ENCODE peak calls at places on chromosomes 12 and 14, in five cellular contexts. U is fibroblast of the aortic adventitia; S is NCI-H1436; Y is stimulated activated CD4-positive, alpha-beta T cell treated with anti-CD3 and anti-CD28 coated beads, Interleukin-1b, Interleukin-23, amount 100 ng/mL, for 4 hours; E is NCI-H460. G is an unnamed sample.

GRCh38 chr14:76937181-76938091 is 91.1 kb downstream of the IRF2BPL start:
- DNase-seq in U (peak; percentile 87), S (peak; percentile 57), Y (no peak), E (no peak), G (peak; percentile 15)

GRCh38 chr12:9669534-9669933 is at the start of gene CLEC2D:
- DNase-seq in U (no peak), S (no peak), Y (no peak), E (no peak), G (no peak)

GRCh38 chr14:60632777-60633176 is 16.5 kb downstream of the SIX1 start:
- DNase-seq in U (no peak), S (no peak), Y (no peak), E (no peak), G (no peak)

GRCh38 chr12:117100251-117100650 is 1.0 kb upstream of the TESC start:
- DNase-seq in U (peak; percentile 9), S (no peak), Y (no peak), E (no peak), G (no peak)

GRCh38 chr12:71626098-71626497 is 37.5 kb downstream of the ZFC3H1 start:
- DNase-seq in U (no peak), S (no peak), Y (no peak), E (no peak), G (no peak)

GRCh38 chr12:80632835-80633234 is 74.6 kb upstream of the MYF6 start:
- DNase-seq in U (no peak), S (no peak), Y (no peak), E (peak; percentile 26), G (no peak)

GRCh38 chr12:105945935-105946334 is 192.8 kb downstream of the NUAK1 start:
- DNase-seq in U (peak; percentile 25), S (no peak), Y (no peak), E (no peak), G (no peak)

GRCh38 chr14:35221462-35221861 is 70.7 kb upstream of the PSMA6 start:
- DNase-seq in U (no peak), S (no peak), Y (no peak), E (no peak), G (no peak)

GRCh38 chr12:7856516-7856915 is 16.2 kb downstream of the SLC2A14 start:
- DNase-seq in U (no peak), S (no peak), Y (no peak), E (no peak), G (no peak)

GRCh38 chr12:11573880-11574279 is 75.6 kb upstream of the ETV6 start:
- DNase-seq in U (no peak), S (no peak), Y (no peak), E (no peak), G (no peak)

GRCh38 chr12:93333054-93333453 is 44.7 kb upstream of the NUDT4 start:
- DNase-seq in U (no peak), S (no peak), Y (no peak), E (no peak), G (no peak)

GRCh38 chr12:46788247-46788887 is 37.4 kb downstream of the SLC38A4 start:
- DNase-seq in U (peak; percentile 6), S (no peak), Y (no peak), E (no peak), G (no peak)

GRCh38 chr12:25386823-25387134 is 136.1 kb upstream of the KRAS start:
- DNase-seq in U (no peak), S (no peak), Y (no peak), E (no peak), G (no peak)

GRCh38 chr12:57894577-57895292 is 46.6 kb upstream of the ATP23 start:
- DNase-seq in U (no peak), S (peak; percentile 24), Y (no peak), E (no peak), G (no peak)

GRCh38 chr12:132450391-132451171 is 39.4 kb upstream of the FBRSL1 start:
- DNase-seq in U (no peak), S (peak; percentile 17), Y (no peak), E (no peak), G (no peak)

GRCh38 chr14:23766737-23767401 is 130.7 kb downstream of the DHRS2 start:
- DNase-seq in U (no peak), S (no peak), Y (no peak), E (no peak), G (no peak)

GRCh38 chr12:46678441-46678840 is 147.4 kb downstream of the SLC38A4 start:
- DNase-seq in U (no peak), S (no peak), Y (no peak), E (no peak), G (no peak)

GRCh38 chr12:94103986-94104385 is 44.4 kb upstream of the PLXNC1 start:
- DNase-seq in U (no peak), S (no peak), Y (no peak), E (no peak), G (no peak)

GRCh38 chr12:65891987-65892481 is 67.8 kb downstream of the HMGA2 start:
- DNase-seq in U (peak; percentile 100), S (no peak), Y (no peak), E (peak; percentile 59), G (peak; percentile 97)

GRCh38 chr12:639566-639965 is 23.7 kb downstream of the NINJ2 start:
- DNase-seq in U (no peak), S (no peak), Y (no peak), E (no peak), G (no peak)

GRCh38 chr14:98445736-98446135 is 826.3 kb downstream of the BCL11B start:
- DNase-seq in U (no peak), S (no peak), Y (no peak), E (no peak), G (no peak)

GRCh38 chr14:31530136-31530535 is 31.1 kb upstream of the NUBPL start:
- DNase-seq in U (no peak), S (no peak), Y (no peak), E (no peak), G (no peak)

GRCh38 chr14:24171422-24172260 is at the start of gene REC8:
- DNase-seq in U (no peak), S (no peak), Y (no peak), E (no peak), G (peak; percentile 75)

GRCh38 chr12:26153421-26154154 is 28.8 kb upstream of the BHLHE41 start:
- DNase-seq in U (peak; percentile 97), S (no peak), Y (no peak), E (peak; percentile 8), G (peak; percentile 97)

GRCh38 chr14:94171208-94171607 is 2.9 kb upstream of the PPP4R4 start:
- DNase-seq in U (peak; percentile 27), S (no peak), Y (no peak), E (no peak), G (peak; percentile 16)

GRCh38 chr14:30064454-30064853 is 136.8 kb upstream of the PRKD1 start:
- DNase-seq in U (no peak), S (no peak), Y (no peak), E (no peak), G (no peak)

GRCh38 chr14:39376671-39377403 is 55.4 kb downstream of the FBXO33 start:
- DNase-seq in U (peak; percentile 66), S (no peak), Y (no peak), E (peak; percentile 40), G (peak; percentile 1)